ENCODE peak calls at places on chromosomes 2 and 18, in six cellular contexts. H is HCT116, I is sigmoid colon, U is spleen, V is vagina, K is prostate gland. O is an unnamed sample.

GRCh38 chr2:159573294-159573693 is 43.1 kb downstream of the BAZ2B start:
- DNase-seq in H (no peak), I (no peak), U (no peak), V (no peak), K (no peak), O (no peak)

GRCh38 chr2:159140070-159140774 is 146.3 kb downstream of the WDSUB1 start:
- DNase-seq in H (no peak), I (no peak), U (no peak), V (no peak), K (no peak), O (no peak)

GRCh38 chr18:43271593-43272432 is 5.5 kb downstream of the SYT4 start:
- DNase-seq in H (peak), I (no peak), U (no peak), V (no peak), K (no peak), O (no peak)

GRCh38 chr2:162537651-162538050 is 193.7 kb downstream of the GCA start:
- DNase-seq in H (no peak), I (no peak), U (no peak), V (no peak), K (no peak), O (no peak)

GRCh38 chr2:70638561-70638960 is 84.9 kb upstream of the TGFA start:
- DNase-seq in H (no peak), I (no peak), U (no peak), V (no peak), K (no peak), O (no peak)

GRCh38 chr2:229153946-229154345 is 117.1 kb downstream of the PID1 start:
- DNase-seq in H (no peak), I (no peak), U (no peak), V (no peak), K (no peak), O (no peak)

GRCh38 chr2:228658998-228659397 is 477.5 kb upstream of the SPHKAP start:
- DNase-seq in H (no peak), I (no peak), U (no peak), V (no peak), K (no peak), O (no peak)

GRCh38 chr2:150478206-150478974 is 9.1 kb downstream of the RND3 start:
- DNase-seq in H (no peak), I (no peak), U (no peak), V (no peak), K (peak), O (no peak)

GRCh38 chr2:241729868-241730267 is 4.6 kb upstream of the D2HGDH start:
- DNase-seq in H (no peak), I (no peak), U (no peak), V (no peak), K (no peak), O (no peak)

GRCh38 chr2:241726459-241726858 is 8.0 kb upstream of the D2HGDH start:
- DNase-seq in H (no peak), I (no peak), U (no peak), V (no peak), K (no peak), O (no peak)

GRCh38 chr2:241730679-241731293 is 3.6 kb upstream of the D2HGDH start:
- DNase-seq in H (no peak), I (no peak), U (no peak), V (no peak), K (no peak), O (no peak)

GRCh38 chr2:241728000-241728399 is 6.4 kb upstream of the D2HGDH start:
- DNase-seq in H (no peak), I (no peak), U (no peak), V (no peak), K (no peak), O (no peak)

DNA sequence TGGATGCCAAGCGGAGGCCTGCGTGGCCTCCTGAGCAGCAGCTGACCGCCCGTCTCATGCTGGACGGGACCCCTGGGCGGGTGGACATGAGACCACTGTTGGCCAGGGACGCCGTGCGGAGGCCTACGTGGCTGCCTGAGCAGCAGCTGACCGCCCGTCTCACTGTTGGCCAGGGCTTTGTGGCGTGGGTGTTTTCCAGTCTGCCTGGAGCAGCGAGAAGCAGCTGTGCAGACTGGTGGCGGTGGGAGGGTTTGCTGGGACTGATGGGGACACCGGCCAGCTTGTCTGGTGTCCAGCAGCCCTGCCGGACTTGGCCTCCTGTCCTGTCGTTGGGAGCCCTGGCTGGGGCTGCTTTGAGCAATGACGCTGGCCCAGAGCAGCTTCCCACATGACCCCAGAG is 5.8 kb upstream of the D2HGDH start:
- DNase-seq in H (no peak), I (no peak), U (peak), V (no peak), K (no peak), O (no peak)
- TF ChIP-seq POLR2A in H (no peak), I (no peak), U (no peak), V (no peak), K (no peak), O (no peak)

GRCh38 chr18:3596324-3597158 is 146.6 kb downstream of the TGIF1 start:
- DNase-seq in H (no peak), I (peak), U (peak), V (no peak), K (peak), O (no peak)
- TF ChIP-seq POLR2AphosphoS5 in H (peak), I (no peak), U (peak), V (no peak), K (no peak), O (peak)

DNA sequence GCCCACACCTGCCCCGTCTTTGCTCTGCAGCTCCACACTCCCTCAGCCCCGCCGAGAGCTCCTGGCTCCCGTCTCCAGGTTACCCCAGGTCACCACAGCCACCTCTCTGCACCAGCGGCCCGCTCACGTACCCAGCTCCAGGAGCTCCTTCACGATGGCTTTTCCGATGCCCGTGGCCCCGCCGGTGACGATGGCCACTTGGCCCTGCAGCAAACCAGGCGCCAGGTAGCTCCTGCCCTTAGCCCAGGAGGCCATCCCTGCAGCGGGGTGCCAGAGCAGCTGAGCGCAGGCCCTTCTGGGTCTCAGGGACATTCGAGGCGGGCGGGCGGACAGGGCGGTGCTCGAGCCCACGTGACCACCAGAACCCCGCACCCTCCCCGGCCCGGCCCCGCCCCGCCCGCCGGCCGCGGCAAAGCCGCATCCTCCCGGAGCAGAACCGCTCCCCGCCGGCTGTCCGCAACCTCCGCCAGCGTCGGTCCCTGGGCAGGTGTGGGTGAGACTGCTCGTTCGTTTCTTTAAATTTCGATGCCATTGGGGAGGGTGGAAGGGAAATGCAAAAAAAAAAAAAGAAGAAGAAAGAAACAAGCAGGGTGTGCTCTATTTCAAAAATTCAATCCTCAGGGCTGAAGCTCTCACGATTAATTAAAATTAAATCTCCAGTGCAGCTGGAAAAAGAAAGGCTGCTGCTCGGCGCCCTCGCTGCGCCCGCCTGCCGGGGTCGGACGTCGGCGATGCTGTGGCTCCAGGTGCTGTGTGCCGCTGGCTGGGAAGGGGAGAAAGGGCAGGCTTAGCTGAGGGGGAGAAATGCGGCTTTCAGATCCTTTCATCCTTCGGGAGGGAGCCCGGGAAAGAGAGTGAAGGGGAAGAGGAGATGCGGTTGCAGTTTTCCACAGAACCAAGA is at the start of the genes PECR and TMEM169:
- DNase-seq in H (peak), I (peak), U (peak), V (no peak), K (peak), O (peak)
- TF ChIP-seq POLR2A in H (peak), I (no peak), U (no peak), V (no peak), K (peak), O (peak)

GRCh38 chr2:20403693-20404381 is 43.0 kb upstream of the RHOB start:
- DNase-seq in H (no peak), I (peak), U (no peak), V (no peak), K (no peak), O (no peak)
- TF ChIP-seq POLR2AphosphoS5 in H (no peak), I (peak), U (no peak), V (no peak), K (no peak), O (no peak)

DNA sequence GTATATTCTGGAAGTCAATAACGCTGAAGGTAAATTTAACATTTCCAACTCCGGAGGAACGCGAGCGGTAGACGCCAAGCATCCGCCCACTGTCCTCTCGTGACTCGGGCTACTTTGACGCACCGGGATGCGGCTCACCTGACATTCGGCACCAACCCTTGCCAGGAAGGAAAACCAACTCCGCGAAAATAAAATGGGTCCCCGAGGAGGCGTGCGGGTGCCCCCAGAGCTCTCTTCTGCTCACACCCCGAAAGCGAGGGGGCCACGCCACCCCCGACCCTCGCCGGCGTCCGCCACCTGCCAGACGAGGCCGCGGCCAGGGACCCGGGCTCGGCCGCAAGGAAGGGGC is 661 bp downstream of the ITSN2 start:
- DNase-seq in H (no peak), I (peak), U (peak), V (no peak), K (peak), O (no peak)
- TF ChIP-seq POLR2A in H (no peak), I (no peak), U (no peak), V (no peak), K (peak), O (no peak)

O was measured in GM12891.